ENCODE peak calls at places on chromosome 12, in eight cellular contexts. V, K, F, N, Q, J, X and Y are unnamed samples.

GRCh38 chr12:6730169-6730568 is 6.3 kb downstream of the COPS7A start:
- DNase-seq in F (no peak), K (no peak), N (no peak), J (no peak), X (no peak), V (no peak), Q (no peak), Y (no peak)

GRCh38 chr12:29519585-29520182 is 22.2 kb upstream of the OVCH1 start:
- DNase-seq in Q (no peak), J (no peak), V (peak; percentile 48), N (peak; percentile 36), F (peak; percentile 77), X (no peak), K (no peak), Y (peak; percentile 57)

GRCh38 chr12:542290-543113 is 82.8 kb downstream of the B4GALNT3 start:
- DNase-seq in J (peak; percentile 53), X (no peak), F (no peak), V (no peak), Q (no peak), N (no peak), K (no peak), Y (no peak)

GRCh38 chr12:8960185-8960584 is 10.7 kb upstream of the M6PR start:
- DNase-seq in F (no peak), X (no peak), V (no peak), J (no peak), N (no peak), Q (no peak), K (no peak), Y (no peak)

GRCh38 chr12:102702447-102703114 is 214.5 kb downstream of the PAH start:
- DNase-seq in J (peak; percentile 33), Q (no peak), X (no peak), F (peak; percentile 48), N (peak; percentile 27), K (peak; percentile 9), V (peak; percentile 75), Y (peak; percentile 85)

GRCh38 chr12:92278378-92278828 is 132.8 kb upstream of the BTG1 start:
- DNase-seq in Q (no peak), N (no peak), V (no peak), K (no peak), F (no peak), X (no peak), J (no peak), Y (peak; percentile 33)

GRCh38 chr12:102021540-102022246 is 40.1 kb downstream of the WASHC3 start:
- DNase-seq in N (no peak), J (no peak), X (no peak), Q (no peak), F (no peak), K (no peak), V (no peak), Y (no peak)

GRCh38 chr12:113062502-113063395 is 6.2 kb downstream of the DTX1 start:
- DNase-seq in F (no peak), J (no peak), K (no peak), X (no peak), N (no peak), Q (no peak), V (peak; percentile 59), Y (no peak)

GRCh38 chr12:118190266-118190665 is 54.3 kb downstream of the PEBP1 start:
- DNase-seq in N (no peak), K (no peak), Q (no peak), J (no peak), F (peak; percentile 56), X (no peak), V (no peak), Y (peak; percentile 64)

GRCh38 chr12:110279976-110280783 is 867 bp upstream of the ATP2A2 start:
- DNase-seq in Q (peak; percentile 42), F (peak; percentile 49), V (peak; percentile 76), K (no peak), X (peak; percentile 4), N (no peak), J (peak; percentile 77), Y (no peak)

GRCh38 chr12:132190012-132190755 is 45.9 kb downstream of the NOC4L start:
- DNase-seq in J (peak; percentile 53), X (no peak), F (no peak), N (no peak), K (no peak), V (no peak), Q (no peak), Y (no peak)

GRCh38 chr12:22100952-22101748 is 55.1 kb downstream of the CMAS start:
- DNase-seq in Q (no peak), X (no peak), V (peak; percentile 57), J (no peak), F (peak; percentile 89), K (peak; percentile 25), N (peak; percentile 15), Y (peak; percentile 92)

GRCh38 chr12:50765325-50765911 is 1.5 kb downstream of the ATF1 start:
- DNase-seq in X (no peak), K (peak; percentile 41), Q (peak; percentile 24), F (peak; percentile 73), N (no peak), V (peak; percentile 66), J (no peak), Y (peak; percentile 72)

GRCh38 chr12:57110189-57111045 is 745 bp downstream of the STAT6 start:
- DNase-seq in N (no peak), F (no peak), J (peak; percentile 86), Q (peak; percentile 66), V (peak; percentile 90), K (peak; percentile 56), X (peak; percentile 54), Y (peak; percentile 75)

GRCh38 chr12:114163766-114164165 is 197.6 kb upstream of the RBM19 start:
- DNase-seq in V (no peak), K (no peak), F (peak; percentile 85), N (peak; percentile 54), Q (no peak), X (no peak), J (no peak), Y (no peak)

GRCh38 chr12:91877461-91878230 is 268.0 kb downstream of the BTG1 start:
- DNase-seq in N (no peak), V (peak; percentile 48), J (no peak), Q (peak; percentile 42), K (peak; percentile 14), F (no peak), X (peak; percentile 25), Y (no peak)

GRCh38 chr12:107446476-107446875 is 239.1 kb upstream of the PWP1 start:
- DNase-seq in N (no peak), V (no peak), Q (no peak), K (no peak), F (no peak), J (no peak), X (no peak), Y (no peak)

GRCh38 chr12:20523658-20524057 is 155.3 kb downstream of the PDE3A start:
- DNase-seq in F (peak; percentile 70), K (no peak), J (no peak), X (no peak), V (no peak), Q (no peak), N (no peak), Y (no peak)